ENCODE peak calls at places on chromosomes 2 and 18, in seven cellular contexts. D, N, W, R, P, V and O are unnamed samples.

GRCh38 chr2:29895296-29895695 is 26.1 kb downstream of the ALK start:
- DNase-seq in D (no peak), N (no peak), W (no peak), R (no peak), P (no peak), V (no peak), O (no peak)

GRCh38 chr18:55248497-55248896 is 289.2 kb upstream of the CCDC68 start:
- DNase-seq in D (no peak), N (no peak), W (no peak), R (no peak), P (no peak), V (no peak), O (no peak)

GRCh38 chr2:20526666-20527065 is 79.8 kb downstream of the RHOB start:
- DNase-seq in D (no peak), N (no peak), W (no peak), R (no peak), P (no peak), V (no peak), O (no peak)

GRCh38 chr2:53087282-53087882 is 680.2 kb upstream of the CHAC2 start:
- DNase-seq in D (no peak), N (no peak), W (peak), R (no peak), P (no peak), V (no peak), O (no peak)

GRCh38 chr18:43129946-43130523 is 14.6 kb upstream of the RIT2 start:
- DNase-seq in D (no peak), N (no peak), W (peak), R (no peak), P (no peak), V (no peak), O (no peak)

GRCh38 chr2:148042219-148042618 is 21.3 kb downstream of the MBD5 start:
- DNase-seq in D (no peak), N (no peak), W (no peak), R (no peak), P (no peak), V (no peak), O (no peak)

GRCh38 chr2:159199236-159199635 is 87.3 kb downstream of the WDSUB1 start:
- DNase-seq in D (no peak), N (no peak), W (no peak), R (no peak), P (no peak), V (no peak), O (no peak)

GRCh38 chr2:129396980-129397599 is 582.4 kb upstream of the RAB6C start:
- DNase-seq in D (no peak), N (peak), W (no peak), R (peak), P (no peak), V (peak), O (peak)